ENCODE peak calls at places on chromosomes 13 and 19, in five cellular contexts. T, K, J, G and Z are unnamed samples.

GRCh38 chr13:107765724-107766436 is 449.5 kb downstream of the LIG4 start:
- DNase-seq in K (no peak), J (peak), T (no peak), G (no peak), Z (peak)

GRCh38 chr13:28059214-28059613 is 41.2 kb downstream of the FLT3 start:
- DNase-seq in K (peak), J (peak), T (peak), G (no peak), Z (peak)

GRCh38 chr19:7018828-7019227 is 2.4 kb downstream of the MBD3L2B start:
- DNase-seq in G (no peak), K (no peak), J (no peak), T (no peak), Z (no peak)

GRCh38 chr13:61954092-61954491 is 538.4 kb upstream of the PCDH20 start:
- DNase-seq in T (no peak), G (no peak), K (peak), J (peak), Z (peak)

GRCh38 chr13:67554296-67554695 is 324.2 kb upstream of the PCDH9 start:
- DNase-seq in K (no peak), J (peak), T (no peak), G (no peak), Z (peak)

GRCh38 chr13:30872685-30873443 is 33.2 kb upstream of the MEDAG start:
- DNase-seq in J (peak), G (no peak), T (peak), K (peak), Z (peak)

GRCh38 chr13:98443329-98443728 is 133.6 kb downstream of the STK24 start:
- DNase-seq in G (no peak), K (no peak), T (no peak), J (peak), Z (peak)

GRCh38 chr19:12864721-12865715 is 16.2 kb downstream of the DNASE2 start:
- DNase-seq in K (no peak), T (no peak), G (no peak), J (no peak), Z (no peak)

GRCh38 chr19:44757057-44757734 is 8.7 kb downstream of the BCL3 start:
- DNase-seq in G (no peak), J (peak), K (no peak), T (no peak), Z (peak)

GRCh38 chr19:46077815-46078167 is 37.0 kb upstream of the IGFL4 start:
- DNase-seq in G (no peak), T (no peak), K (no peak), J (no peak), Z (no peak)

GRCh38 chr13:73715114-73715909 is 418.9 kb downstream of the KLF12 start:
- DNase-seq in G (no peak), J (no peak), K (no peak), T (no peak), Z (no peak)

GRCh38 chr19:35213678-35214632 is 14.6 kb downstream of the FAM187B start:
- DNase-seq in K (no peak), T (no peak), J (peak), G (no peak), Z (no peak)

GRCh38 chr19:35545855-35546381 is 492 bp downstream of the TMEM147 start:
- DNase-seq in T (no peak), G (no peak), J (no peak), K (no peak), Z (peak)

GRCh38 chr19:54364775-54365257 is at the start of gene LAIR1:
- DNase-seq in K (no peak), T (no peak), G (no peak), J (no peak), Z (no peak)

GRCh38 chr19:40398417-40399056 is 8.6 kb upstream of the HIPK4 start:
- DNase-seq in J (no peak), K (peak), G (no peak), T (peak), Z (no peak)

GRCh38 chr13:51814825-51815650 is 11.1 kb upstream of the DHRS12 start:
- DNase-seq in T (peak), G (no peak), K (peak), J (peak), Z (peak)

GRCh38 chr13:99749627-99750026 is 221.9 kb downstream of the ZIC5 start:
- DNase-seq in J (no peak), T (no peak), G (no peak), K (no peak), Z (no peak)

GRCh38 chr13:97224544-97225324 is 2.6 kb downstream of the MBNL2 start:
- DNase-seq in T (no peak), K (no peak), G (no peak), J (peak), Z (peak)

GRCh38 chr19:47762615-47763308 is 15.7 kb upstream of the SELENOW start:
- DNase-seq in J (no peak), K (no peak), T (no peak), G (no peak), Z (no peak)

GRCh38 chr13:61608138-61608537 is 192.5 kb upstream of the PCDH20 start:
- DNase-seq in K (no peak), G (peak), J (no peak), T (peak), Z (no peak)

GRCh38 chr19:45632468-45633196 is 6.6 kb downstream of the EML2 start:
- DNase-seq in J (peak), G (no peak), K (peak), T (peak), Z (peak)

GRCh38 chr19:12364391-12365093 is 941 bp downstream of the ZNF442 start:
- DNase-seq in G (no peak), T (peak), K (no peak), J (peak), Z (peak)

GRCh38 chr19:575527-576506 is 3.4 kb downstream of the BSG start:
- DNase-seq in K (no peak), G (no peak), T (no peak), J (peak), Z (no peak)

GRCh38 chr19:14475251-14476073 is at the start of gene PTGER1:
- DNase-seq in J (peak), T (peak), K (no peak), G (no peak), Z (peak)

GRCh38 chr13:38990693-38991092 is at the start of gene STOML3:
- DNase-seq in K (no peak), J (no peak), T (no peak), G (no peak), Z (no peak)

GRCh38 chr13:88729605-88730004 is 1058.4 kb downstream of the SLITRK5 start:
- DNase-seq in J (no peak), G (no peak), T (no peak), K (no peak), Z (no peak)

GRCh38 chr19:10432736-10433130 is 12.4 kb downstream of the PDE4A start:
- DNase-seq in K (no peak), G (no peak), J (no peak), T (no peak), Z (no peak)

GRCh38 chr13:23855360-23855759 is 33.8 kb downstream of the MIPEP start:
- DNase-seq in J (no peak), K (no peak), T (no peak), G (no peak), Z (no peak)
- H2AFZ ChIP-seq in J (no peak), K (no peak), T (no peak), G (no peak), Z (no peak)

DNA sequence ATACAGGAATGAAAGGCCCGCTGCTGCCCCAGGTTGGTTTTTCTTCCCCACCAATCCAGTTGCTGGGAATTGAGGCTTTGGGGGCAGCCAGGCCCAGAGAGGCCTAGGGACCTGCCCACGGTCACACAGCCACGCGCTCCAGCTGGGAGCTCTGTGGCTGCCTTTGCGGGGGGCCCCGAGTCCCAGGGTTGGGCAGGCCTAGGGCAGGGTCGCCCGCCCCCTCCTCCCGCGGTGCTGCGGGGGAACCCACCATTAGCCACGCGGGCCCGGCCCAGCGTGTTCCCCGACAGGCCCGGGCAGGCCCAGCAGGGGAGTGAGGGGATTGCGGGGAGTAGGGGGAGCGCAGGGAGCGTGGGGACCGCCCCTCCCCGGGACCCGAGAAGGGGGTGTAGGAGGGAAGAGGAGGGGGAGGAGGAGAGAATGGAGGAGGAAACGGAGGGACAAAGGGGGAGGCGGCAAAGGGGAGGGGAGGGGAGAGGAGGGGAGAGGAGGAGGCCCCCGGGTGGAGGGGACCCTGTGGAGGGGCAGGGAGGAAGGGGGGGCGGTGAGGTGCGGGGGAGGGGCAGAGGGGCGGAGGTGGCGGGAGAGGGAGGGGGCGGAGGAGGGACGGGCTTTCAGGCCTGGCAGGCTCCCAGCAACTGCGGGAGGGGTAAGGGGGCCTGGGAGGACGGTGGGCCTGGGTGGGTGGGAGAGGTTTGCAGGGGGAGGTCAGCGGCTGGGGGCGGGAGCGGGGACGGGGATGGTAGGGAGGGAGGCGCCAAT is 12.9 kb upstream of the TLE2 start:
- DNase-seq in J (no peak), K (no peak), G (no peak), T (no peak), Z (no peak)
- H2BK15ac ChIP-seq in J (no peak), K (peak), G (no peak), T (no peak), Z (peak)

DNA sequence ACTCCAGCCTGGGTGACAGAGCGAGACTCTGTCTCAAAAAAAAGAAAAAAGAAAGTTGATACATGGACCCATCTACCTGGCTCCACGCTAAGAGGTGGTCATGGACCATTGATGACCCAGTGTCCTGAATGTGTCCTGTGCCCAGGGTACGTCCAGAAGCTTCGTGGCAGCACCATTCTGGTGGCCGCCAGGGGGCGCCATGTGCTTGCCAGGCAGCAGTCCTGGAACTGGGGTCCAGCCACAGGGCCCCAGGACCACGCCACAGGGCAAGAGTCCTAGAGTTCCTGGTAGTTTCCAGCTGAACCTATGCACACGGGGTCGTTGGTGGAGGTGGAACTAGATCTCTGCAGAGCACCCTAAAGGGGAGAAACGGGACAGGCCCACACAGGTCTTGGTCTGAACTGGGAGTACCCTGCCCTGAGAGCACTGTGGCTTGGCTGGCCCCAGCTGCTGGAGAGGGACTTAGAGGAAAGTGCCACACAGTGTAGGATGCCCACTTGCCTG is 19.9 kb upstream of the FBXO27 start:
- DNase-seq in J (peak), G (peak), K (peak), T (peak), Z (peak)
- H2AFZ ChIP-seq in J (no peak), G (peak), K (no peak), T (no peak), Z (no peak)

DNA sequence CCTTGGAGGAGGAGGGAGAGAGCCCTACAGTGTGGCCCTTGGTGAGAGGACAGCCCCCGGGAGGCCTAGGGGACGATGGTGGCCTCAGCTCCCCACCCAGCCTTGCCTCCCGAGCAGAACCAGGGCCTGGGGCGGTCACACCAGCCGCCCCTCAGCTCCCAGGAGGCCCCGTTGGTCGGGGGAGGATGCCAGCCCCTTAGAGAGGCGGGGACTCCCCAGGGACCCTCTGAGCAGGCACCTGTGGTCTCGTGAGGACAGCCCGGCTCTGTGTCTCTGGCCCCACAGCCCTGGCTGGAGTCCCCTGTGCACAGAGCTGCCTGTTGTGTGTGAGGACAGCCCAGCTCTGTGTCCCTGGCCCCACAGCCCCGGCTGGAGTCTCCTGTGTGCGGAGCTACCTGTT is 158.8 kb downstream of the KDM4B start:
- DNase-seq in J (no peak), G (no peak), T (no peak), K (no peak), Z (no peak)
- H2BK15ac ChIP-seq in J (no peak), G (no peak), T (no peak), K (peak), Z (no peak)